ENCODE peak calls at places on chromosomes 4 and X, in eight cellular contexts. One of them, this sample, is unnamed.

GRCh38 chrX:115023811-115024210 is 6.4 kb upstream of the IL13RA2 start:
- DNase-seq in HFF-Myc: no peak
- DNase-seq in hepatocyte: no peak
- DNase-seq in AG20443: no peak
- DNase-seq in SJSA1: no peak
- DNase-seq in stimulated activated CD4-positive, alpha-beta T cell treated with anti-CD3 and anti-CD28 coated beads, Interleukin-12 subunit alpha, Interleukin-12 subunit beta, amount 100 ng/mL, for 24 hours: no peak
- DNase-seq in MG63: no peak
- DNase-seq in ELR: no peak
- DNase-seq in this sample: no peak

GRCh38 chrX:71895607-71896006 is 15.0 kb upstream of the NHSL2 start:
- DNase-seq in HFF-Myc: no peak
- DNase-seq in hepatocyte: no peak
- DNase-seq in AG20443: no peak
- DNase-seq in SJSA1: no peak
- DNase-seq in stimulated activated CD4-positive, alpha-beta T cell treated with anti-CD3 and anti-CD28 coated beads, Interleukin-12 subunit alpha, Interleukin-12 subunit beta, amount 100 ng/mL, for 24 hours: no peak
- DNase-seq in MG63: no peak
- DNase-seq in ELR: no peak
- DNase-seq in this sample: no peak

GRCh38 chrX:38304010-38304409 is 23.3 kb downstream of the RPGR start:
- DNase-seq in HFF-Myc: no peak
- DNase-seq in hepatocyte: peak
- DNase-seq in AG20443: no peak
- DNase-seq in SJSA1: no peak
- DNase-seq in stimulated activated CD4-positive, alpha-beta T cell treated with anti-CD3 and anti-CD28 coated beads, Interleukin-12 subunit alpha, Interleukin-12 subunit beta, amount 100 ng/mL, for 24 hours: no peak
- DNase-seq in MG63: no peak
- DNase-seq in ELR: peak
- DNase-seq in this sample: peak

GRCh38 chr4:2994917-2995316 is 31.5 kb downstream of the GRK4 start:
- DNase-seq in HFF-Myc: no peak
- DNase-seq in hepatocyte: no peak
- DNase-seq in AG20443: no peak
- DNase-seq in SJSA1: no peak
- DNase-seq in stimulated activated CD4-positive, alpha-beta T cell treated with anti-CD3 and anti-CD28 coated beads, Interleukin-12 subunit alpha, Interleukin-12 subunit beta, amount 100 ng/mL, for 24 hours: no peak
- DNase-seq in MG63: no peak
- DNase-seq in ELR: no peak
- DNase-seq in this sample: no peak

GRCh38 chrX:49876750-49877149 is 2.5 kb upstream of the USP27X start:
- DNase-seq in HFF-Myc: no peak
- DNase-seq in hepatocyte: peak
- DNase-seq in AG20443: peak
- DNase-seq in SJSA1: no peak
- DNase-seq in stimulated activated CD4-positive, alpha-beta T cell treated with anti-CD3 and anti-CD28 coated beads, Interleukin-12 subunit alpha, Interleukin-12 subunit beta, amount 100 ng/mL, for 24 hours: no peak
- DNase-seq in MG63: no peak
- DNase-seq in ELR: peak
- DNase-seq in this sample: peak

GRCh38 chr4:7719354-7720174 is 220.1 kb downstream of the AFAP1 start:
- DNase-seq in HFF-Myc: no peak
- DNase-seq in hepatocyte: peak
- DNase-seq in AG20443: peak
- DNase-seq in SJSA1: peak
- DNase-seq in stimulated activated CD4-positive, alpha-beta T cell treated with anti-CD3 and anti-CD28 coated beads, Interleukin-12 subunit alpha, Interleukin-12 subunit beta, amount 100 ng/mL, for 24 hours: peak
- DNase-seq in MG63: peak
- DNase-seq in ELR: peak
- DNase-seq in this sample: peak

GRCh38 chr4:173547889-173548288 is 17.9 kb upstream of the HAND2 start:
- DNase-seq in HFF-Myc: no peak
- DNase-seq in hepatocyte: no peak
- DNase-seq in AG20443: no peak
- DNase-seq in SJSA1: no peak
- DNase-seq in stimulated activated CD4-positive, alpha-beta T cell treated with anti-CD3 and anti-CD28 coated beads, Interleukin-12 subunit alpha, Interleukin-12 subunit beta, amount 100 ng/mL, for 24 hours: no peak
- DNase-seq in MG63: no peak
- DNase-seq in ELR: peak
- DNase-seq in this sample: no peak

GRCh38 chrX:87961471-87961870 is 443.9 kb downstream of the KLHL4 start:
- DNase-seq in HFF-Myc: no peak
- DNase-seq in hepatocyte: peak
- DNase-seq in AG20443: no peak
- DNase-seq in SJSA1: no peak
- DNase-seq in stimulated activated CD4-positive, alpha-beta T cell treated with anti-CD3 and anti-CD28 coated beads, Interleukin-12 subunit alpha, Interleukin-12 subunit beta, amount 100 ng/mL, for 24 hours: no peak
- DNase-seq in MG63: no peak
- DNase-seq in ELR: no peak
- DNase-seq in this sample: peak

GRCh38 chr4:108590776-108591175 is 29.6 kb upstream of the RPL34 start:
- DNase-seq in HFF-Myc: no peak
- DNase-seq in hepatocyte: no peak
- DNase-seq in AG20443: no peak
- DNase-seq in SJSA1: no peak
- DNase-seq in stimulated activated CD4-positive, alpha-beta T cell treated with anti-CD3 and anti-CD28 coated beads, Interleukin-12 subunit alpha, Interleukin-12 subunit beta, amount 100 ng/mL, for 24 hours: no peak
- DNase-seq in MG63: no peak
- DNase-seq in ELR: no peak
- DNase-seq in this sample: no peak

GRCh38 chr4:64230709-64231310 is 178.4 kb downstream of the TECRL start:
- DNase-seq in HFF-Myc: no peak
- DNase-seq in hepatocyte: no peak
- DNase-seq in AG20443: no peak
- DNase-seq in SJSA1: no peak
- DNase-seq in stimulated activated CD4-positive, alpha-beta T cell treated with anti-CD3 and anti-CD28 coated beads, Interleukin-12 subunit alpha, Interleukin-12 subunit beta, amount 100 ng/mL, for 24 hours: no peak
- DNase-seq in MG63: no peak
- DNase-seq in ELR: peak
- DNase-seq in this sample: peak